ENCODE peak calls at places on chromosomes 5 and 9, in six cellular contexts. T is IMR-90, Z is GM12892, X is stomach, C is adrenal gland, K is spleen. I is an unnamed sample.

GRCh38 chr5:174693697-174694400 is 30.5 kb upstream of the MSX2 start:
- DNase-seq in T (no peak), C (no peak), K (no peak), Z (no peak), X (peak), I (no peak)

GRCh38 chr5:84251503-84251902 is 133.2 kb downstream of the EDIL3 start:
- DNase-seq in X (no peak), Z (no peak), T (no peak), K (no peak), C (no peak), I (no peak)

GRCh38 chr5:124580925-124581821 is 165.3 kb downstream of the ZNF608 start:
- DNase-seq in C (no peak), T (no peak), K (no peak), Z (no peak), X (peak), I (no peak)

GRCh38 chr9:133712221-133713100 is 25.7 kb downstream of the SARDH start:
- DNase-seq in X (no peak), Z (no peak), C (no peak), K (peak), T (no peak), I (peak)

GRCh38 chr9:105392531-105392930 is 55.3 kb upstream of the FSD1L start:
- DNase-seq in X (no peak), K (no peak), Z (no peak), T (no peak), C (no peak), I (no peak)

GRCh38 chr9:33124716-33125378 is 42.3 kb downstream of the B4GALT1 start:
- DNase-seq in T (no peak), K (peak), C (no peak), Z (no peak), X (no peak), I (no peak)

GRCh38 chr9:649128-650074 is 192.1 kb upstream of the DMRT1 start:
- DNase-seq in K (no peak), X (no peak), C (no peak), T (no peak), Z (no peak), I (no peak)

GRCh38 chr5:150579462-150580400 is 60.7 kb upstream of the SYNPO start:
- DNase-seq in Z (no peak), T (no peak), X (no peak), K (no peak), C (peak), I (peak)

GRCh38 chr5:43432486-43433365 is 20.5 kb upstream of the CCL28 start:
- DNase-seq in K (no peak), C (peak), X (peak), T (peak), Z (no peak), I (no peak)

GRCh38 chr5:108521841-108522506 is 140.1 kb upstream of the FBXL17 start:
- DNase-seq in C (peak), Z (no peak), X (no peak), T (peak), K (no peak), I (no peak)

GRCh38 chr9:9079473-9079872 is 1279.9 kb upstream of the DMAC1 start:
- DNase-seq in Z (no peak), T (no peak), K (no peak), C (no peak), X (no peak), I (no peak)

GRCh38 chr9:79257215-79257614 is 314.6 kb upstream of the TLE4 start:
- DNase-seq in K (no peak), Z (no peak), X (no peak), T (no peak), C (no peak), I (no peak)

GRCh38 chr9:36011379-36011778 is 25.3 kb upstream of the RECK start:
- DNase-seq in K (no peak), Z (no peak), T (no peak), X (no peak), C (no peak), I (no peak)

GRCh38 chr9:111118256-111118950 is 80.1 kb upstream of the LPAR1 start:
- DNase-seq in Z (no peak), X (no peak), C (no peak), K (no peak), T (peak), I (no peak)

GRCh38 chr5:15344954-15345353 is 155.0 kb upstream of the FBXL7 start:
- DNase-seq in C (no peak), Z (no peak), T (no peak), X (no peak), K (no peak), I (no peak)

GRCh38 chr5:24714757-24715156 is 70.0 kb upstream of the CDH10 start:
- DNase-seq in Z (no peak), X (no peak), K (no peak), T (no peak), C (no peak), I (no peak)

GRCh38 chr9:14326264-14326826 is 12.4 kb upstream of the NFIB start:
- DNase-seq in T (peak), C (no peak), K (no peak), X (no peak), Z (no peak), I (no peak)

GRCh38 chr9:20524776-20525175 is 97.5 kb downstream of the MLLT3 start:
- DNase-seq in Z (no peak), C (no peak), T (no peak), X (no peak), K (no peak), I (no peak)

GRCh38 chr5:103774736-103775135 is 212.1 kb upstream of the NUDT12 start:
- DNase-seq in T (peak), X (no peak), K (no peak), C (no peak), Z (no peak), I (no peak)

GRCh38 chr5:2709996-2710689 is 41.3 kb downstream of the IRX2 start:
- DNase-seq in K (no peak), Z (no peak), T (no peak), X (no peak), C (no peak), I (no peak)

GRCh38 chr5:9347032-9347431 is 198.8 kb downstream of the SEMA5A start:
- DNase-seq in T (no peak), Z (no peak), X (no peak), C (no peak), K (no peak), I (no peak)

GRCh38 chr5:9344751-9345240 is 201.1 kb downstream of the SEMA5A start:
- DNase-seq in X (no peak), C (no peak), Z (no peak), K (no peak), T (no peak), I (no peak)

GRCh38 chr5:9350301-9350797 is 195.5 kb downstream of the SEMA5A start:
- DNase-seq in X (no peak), K (no peak), T (peak), Z (no peak), C (no peak), I (no peak)

GRCh38 chr5:9348296-9348996 is 197.4 kb downstream of the SEMA5A start:
- DNase-seq in C (peak), Z (no peak), T (peak), K (no peak), X (no peak), I (no peak)

DNA sequence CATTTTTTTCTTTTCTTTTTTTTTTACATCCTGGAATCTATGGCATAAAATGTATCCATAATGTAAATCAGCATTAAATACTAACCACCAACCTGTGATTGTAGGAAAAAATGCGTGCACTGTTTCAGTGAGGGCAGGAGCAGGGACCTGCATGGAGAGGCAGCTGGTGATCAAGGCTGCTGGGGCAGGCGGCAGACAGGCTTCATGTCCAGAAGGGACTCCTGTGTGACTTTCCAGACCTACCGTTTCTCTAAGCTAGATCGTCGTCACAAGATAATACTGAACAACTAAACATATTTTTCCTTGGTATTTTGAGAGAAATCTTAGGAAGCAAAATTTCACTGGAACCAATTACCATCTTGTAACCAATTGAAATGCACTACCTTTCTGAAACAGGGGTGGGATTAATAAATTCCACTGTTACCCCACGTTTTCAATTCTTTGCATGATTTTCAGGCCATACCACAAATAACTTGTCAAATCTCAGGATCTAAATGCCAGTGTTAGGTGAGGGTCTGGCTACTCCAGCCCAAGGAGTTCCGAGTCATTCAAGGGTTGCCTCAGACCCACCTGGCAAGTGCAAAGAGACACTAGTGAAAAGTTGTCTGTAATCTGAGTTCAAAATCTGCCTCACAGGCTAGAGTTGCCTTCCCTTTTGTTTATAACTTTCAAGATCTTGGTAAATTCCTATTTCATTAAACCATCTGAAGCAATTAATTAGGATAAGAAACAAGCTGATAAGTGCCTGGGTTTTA is 198.2 kb downstream of the SEMA5A start:
- DNase-seq in X (no peak), K (no peak), Z (no peak), C (no peak), T (no peak), I (no peak)
- TF ChIP-seq POLR2A in X (no peak), K (no peak), Z (no peak), C (no peak), T (no peak), I (no peak)

GRCh38 chr5:181235689-181236366 is 7.9 kb downstream of the RACK1 start:
- DNase-seq in C (no peak), X (no peak), K (no peak), T (no peak), Z (no peak), I (no peak)
- TF ChIP-seq POLR2A in C (no peak), X (no peak), K (no peak), T (peak), Z (peak), I (no peak)

GRCh38 chr5:132467292-132467984 is 23.1 kb downstream of the IRF1 start:
- DNase-seq in X (no peak), K (peak), Z (no peak), T (no peak), C (no peak), I (no peak)
- TF ChIP-seq POLR2A in X (no peak), K (no peak), Z (no peak), T (no peak), C (no peak), I (no peak)

DNA sequence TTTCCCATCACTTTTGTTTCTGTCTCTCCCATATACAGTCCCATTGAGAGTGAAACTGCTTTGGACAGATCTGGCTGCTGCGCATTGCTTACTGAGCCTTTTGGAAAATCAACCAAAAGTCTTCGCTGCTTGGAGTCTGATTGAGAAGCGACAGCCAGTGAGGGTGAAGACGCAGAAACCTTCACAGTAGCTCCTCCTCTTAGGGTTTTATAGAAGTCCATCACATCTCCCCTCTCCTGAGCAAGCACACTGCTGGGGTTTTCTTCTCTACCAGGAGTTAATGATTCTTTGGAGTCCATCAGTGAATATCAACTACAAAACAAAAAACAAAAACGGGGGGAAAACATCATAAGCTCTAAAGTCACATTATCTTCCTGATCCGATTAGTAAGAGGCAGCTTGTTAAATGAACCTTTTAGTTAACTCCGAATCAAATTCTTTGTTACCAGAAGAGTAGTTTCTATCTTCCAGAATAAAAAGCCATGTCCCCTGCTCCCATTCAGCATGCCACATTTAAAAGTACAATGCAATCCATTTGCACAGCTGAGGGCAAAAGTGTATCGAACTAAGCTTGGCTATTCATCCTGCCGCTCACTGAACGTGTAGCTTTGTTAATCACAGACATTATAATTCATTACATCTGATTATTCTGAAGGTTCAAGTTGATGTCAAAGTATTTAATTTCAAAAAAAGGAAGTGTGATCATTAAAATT is 2.8 kb downstream of the NR3C1 start:
- DNase-seq in X (no peak), Z (no peak), K (no peak), T (peak), C (no peak), I (no peak)
- TF ChIP-seq POLR2A in X (no peak), Z (no peak), K (no peak), T (peak), C (no peak), I (no peak)

GRCh38 chr5:179805070-179805528 is 1.6 kb downstream of the MGAT4B start:
- DNase-seq in K (peak), T (no peak), X (peak), Z (no peak), C (peak), I (no peak)
- TF ChIP-seq POLR2A in K (no peak), T (no peak), X (no peak), Z (no peak), C (no peak), I (no peak)

GRCh38 chr5:154755361-154756202 is at the start of gene LARP1:
- DNase-seq in K (peak), X (peak), T (peak), Z (no peak), C (peak), I (peak)
- TF ChIP-seq POLR2A in K (no peak), X (no peak), T (no peak), Z (peak), C (no peak), I (no peak)

GRCh38 chr9:125782718-125783117 is 35.5 kb downstream of the PBX3 start:
- DNase-seq in X (no peak), K (no peak), C (no peak), T (no peak), Z (no peak), I (no peak)
- TF ChIP-seq POLR2A in X (no peak), K (no peak), C (no peak), T (no peak), Z (no peak), I (no peak)

GRCh38 chr5:157311595-157311994 is 45.7 kb downstream of the CYFIP2 start:
- DNase-seq in T (no peak), X (no peak), C (no peak), K (no peak), Z (no peak), I (no peak)
- TF ChIP-seq POLR2A in T (no peak), X (no peak), C (no peak), K (no peak), Z (no peak), I (no peak)

I was measured in ovary.